ENCODE peak calls at places on chromosomes 12 and 14, in nine cellular contexts. I is mucosa of descending colon, Q is IMR-90, E is thyroid gland, T is fibroblast of pulmonary artery, R is psoas muscle, G is bronchial epithelial cell, U is retinal pigment epithelial cell, Z is Caco-2. X is an unnamed sample.
A peak's percentile ranks its signal among the peaks of the same experiment; 100 is the strongest.

GRCh38 chr12:103785243-103786031 is 55.6 kb downstream of the NT5DC3 start:
- DNase-seq in G (no peak), I (no peak), Q (no peak), R (no peak), Z (no peak), U (no peak), E (no peak), T (no peak), X (no peak)

GRCh38 chr14:78202976-78203375 is 32.8 kb downstream of the NRXN3 start:
- DNase-seq in G (peak; percentile 98), E (no peak), R (no peak), I (no peak), T (no peak), Z (no peak), U (no peak), Q (no peak), X (peak; percentile 93)

GRCh38 chr14:94161979-94162378 is 12.1 kb upstream of the PPP4R4 start:
- DNase-seq in Z (no peak), R (no peak), U (peak; percentile 22), G (no peak), E (no peak), Q (no peak), T (peak; percentile 26), I (no peak), X (no peak)

GRCh38 chr12:56487448-56488040 is 417 bp downstream of the GLS2 start:
- DNase-seq in T (peak; percentile 6), R (no peak), Z (peak; percentile 55), E (peak; percentile 71), Q (no peak), G (peak; percentile 17), U (no peak), I (peak; percentile 50), X (peak; percentile 39)

GRCh38 chr12:44154128-44154527 is 318.2 kb downstream of the TMEM117 start:
- DNase-seq in E (no peak), U (no peak), T (peak; percentile 31), R (no peak), Z (no peak), I (no peak), G (no peak), Q (peak; percentile 62), X (no peak)

GRCh38 chr12:58844161-58844560 is 76.1 kb downstream of the LRIG3 start:
- DNase-seq in Q (no peak), U (no peak), E (no peak), Z (no peak), I (no peak), T (no peak), G (peak; percentile 52), R (no peak), X (peak; percentile 33)

GRCh38 chr14:39229222-39229543 is 4.5 kb upstream of the MIA2 start:
- DNase-seq in I (no peak), Q (peak; percentile 7), G (peak; percentile 87), E (no peak), T (no peak), Z (no peak), U (no peak), R (no peak), X (peak; percentile 65)

GRCh38 chr14:100775831-100776591 is 49.3 kb downstream of the DLK1 start:
- DNase-seq in I (no peak), U (no peak), R (no peak), G (no peak), E (no peak), Q (peak; percentile 39), Z (no peak), T (no peak), X (no peak)

GRCh38 chr14:67556671-67557070 is 23.6 kb downstream of the PLEKHH1 start:
- DNase-seq in Q (no peak), R (no peak), Z (no peak), E (no peak), U (no peak), I (no peak), G (no peak), T (no peak), X (no peak)

GRCh38 chr14:67562025-67562775 is 29.1 kb downstream of the PLEKHH1 start:
- DNase-seq in R (no peak), Q (no peak), U (no peak), E (no peak), G (no peak), I (no peak), Z (no peak), T (no peak), X (no peak)

GRCh38 chr14:67557656-67558055 is 24.6 kb downstream of the PLEKHH1 start:
- DNase-seq in G (no peak), I (no peak), U (no peak), E (no peak), Z (no peak), Q (no peak), R (peak; percentile 36), T (no peak), X (no peak)

GRCh38 chr14:67557118-67557517 is 24.0 kb downstream of the PLEKHH1 start:
- DNase-seq in U (no peak), Z (peak; percentile 80), G (peak; percentile 40), R (peak; percentile 22), E (no peak), I (no peak), Q (peak; percentile 22), T (no peak), X (peak; percentile 36)

DNA sequence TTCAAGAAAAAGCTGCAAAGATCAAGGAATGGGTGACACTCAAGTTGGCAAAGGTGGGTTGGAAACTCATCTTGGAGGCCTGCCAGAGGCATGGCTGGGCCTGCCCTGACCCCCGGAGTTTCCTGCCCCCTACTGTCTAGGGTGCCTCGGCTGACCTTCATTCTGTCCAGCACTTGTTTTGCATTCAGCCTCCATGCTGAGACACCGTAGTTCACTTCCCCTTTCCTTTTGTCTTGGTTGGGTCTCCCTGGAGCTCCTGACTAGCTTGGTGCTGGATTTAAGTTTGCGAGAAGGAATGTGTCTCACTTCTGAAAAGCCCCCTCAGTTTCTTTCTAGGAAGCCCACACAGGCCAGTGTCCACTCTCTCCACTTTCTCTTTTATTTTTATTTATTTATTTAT is 26.5 kb downstream of the PLEKHH1 start:
- DNase-seq in G (no peak), I (no peak), U (no peak), Q (no peak), Z (no peak), T (no peak), E (no peak), R (no peak), X (no peak)
- TF ChIP-seq CTCF in G (no peak), I (no peak), U (no peak), Q (no peak), Z (no peak), T (no peak), E (no peak), R (no peak), X (no peak)

GRCh38 chr14:28771168-28771567 is 4.6 kb downstream of the FOXG1 start:
- DNase-seq in T (no peak), E (no peak), I (no peak), Z (no peak), U (no peak), G (no peak), R (no peak), Q (no peak), X (no peak)

GRCh38 chr14:28769358-28769757 is 2.8 kb downstream of the FOXG1 start:
- DNase-seq in U (no peak), E (no peak), G (no peak), T (no peak), R (no peak), Q (no peak), I (no peak), Z (no peak), X (no peak)

GRCh38 chr14:28770574-28770973 is 4.0 kb downstream of the FOXG1 start:
- DNase-seq in R (no peak), E (no peak), U (no peak), Z (no peak), I (no peak), T (no peak), G (no peak), Q (no peak), X (no peak)

GRCh38 chr14:28768549-28768870 is 1.9 kb downstream of the FOXG1 start:
- DNase-seq in Z (no peak), G (no peak), T (no peak), I (no peak), E (no peak), U (no peak), Q (no peak), R (no peak), X (no peak)

DNA sequence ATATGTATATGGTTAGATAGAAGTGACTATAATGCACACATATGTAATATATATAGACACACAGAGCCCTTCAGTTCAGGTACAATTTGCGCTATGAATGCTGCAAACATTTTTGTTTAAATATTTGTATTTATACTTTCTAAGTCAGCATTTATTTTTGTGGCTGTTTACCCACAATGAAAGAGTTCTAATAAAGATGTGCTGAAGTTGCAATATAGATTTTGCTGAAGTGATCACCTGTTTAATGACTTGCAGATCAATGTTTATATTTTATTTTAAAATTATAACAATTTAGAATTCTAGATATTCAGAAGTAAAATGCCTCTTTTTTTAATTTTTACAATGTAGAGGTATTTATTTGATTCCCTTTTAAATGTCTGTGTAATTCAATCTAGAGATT is 3.5 kb downstream of the FOXG1 start:
- DNase-seq in G (no peak), U (no peak), Z (no peak), I (no peak), R (no peak), E (no peak), Q (no peak), T (no peak), X (no peak)
- H3K4me3 ChIP-seq in G (no peak overlapping the region), U (no peak overlapping the region), Z (no peak overlapping the region), I (no peak overlapping the region), R (no peak overlapping the region), E (no peak overlapping the region), Q (no peak overlapping the region), T (no peak overlapping the region), X (no peak overlapping the region)

DNA sequence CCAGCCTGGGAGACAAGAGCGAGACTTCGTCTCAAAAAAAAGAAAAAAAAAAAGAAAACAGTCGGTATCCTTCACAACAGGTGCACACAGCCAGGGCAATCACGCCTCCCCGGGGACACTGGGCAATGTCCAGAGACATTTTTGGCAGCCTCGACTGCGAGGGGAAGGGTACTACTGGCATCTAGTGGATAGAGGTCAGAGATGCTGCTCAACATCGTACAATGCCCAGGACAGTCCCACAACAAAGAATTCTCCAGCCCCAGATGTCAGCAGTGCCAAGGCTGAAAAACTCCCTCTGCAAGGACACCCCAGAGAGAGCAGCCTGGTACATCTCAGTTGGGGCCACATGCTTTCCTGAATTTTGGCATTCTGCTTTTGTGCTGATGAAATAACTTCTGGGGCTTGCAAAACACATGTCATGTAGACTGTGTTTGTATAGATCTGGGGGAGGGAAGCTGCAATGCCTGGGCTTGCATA is 21.5 kb downstream of the ALDH2 start:
- DNase-seq in R (peak; percentile 82), G (no peak), Q (peak; percentile 55), E (peak; percentile 32), T (peak; percentile 86), Z (peak; percentile 57), I (no peak), U (no peak), X (no peak)
- TF ChIP-seq CTCF in R (peak; percentile 50), G (peak; percentile 29), Q (peak; percentile 44), E (peak; percentile 28), T (peak; percentile 50), Z (peak; percentile 68), I (no peak), U (no peak), X (peak; percentile 56)

GRCh38 chr12:30045171-30045570 is 261.4 kb upstream of the TMTC1 start:
- DNase-seq in U (no peak), T (no peak), I (no peak), Z (no peak), E (no peak), R (no peak), G (no peak), Q (no peak), X (no peak)

GRCh38 chr12:30043151-30043550 is 259.4 kb upstream of the TMTC1 start:
- DNase-seq in Q (no peak), Z (no peak), R (no peak), I (no peak), T (no peak), U (no peak), E (no peak), G (no peak), X (no peak)

GRCh38 chr12:30044206-30044605 is 260.5 kb upstream of the TMTC1 start:
- DNase-seq in I (no peak), Z (no peak), T (no peak), E (no peak), U (no peak), G (no peak), Q (no peak), R (no peak), X (no peak)

GRCh38 chr12:30047499-30048262 is 263.9 kb upstream of the TMTC1 start:
- DNase-seq in R (no peak), T (peak; percentile 62), Z (no peak), G (peak; percentile 15), U (peak; percentile 52), Q (peak; percentile 52), E (no peak), I (no peak), X (no peak)

DNA sequence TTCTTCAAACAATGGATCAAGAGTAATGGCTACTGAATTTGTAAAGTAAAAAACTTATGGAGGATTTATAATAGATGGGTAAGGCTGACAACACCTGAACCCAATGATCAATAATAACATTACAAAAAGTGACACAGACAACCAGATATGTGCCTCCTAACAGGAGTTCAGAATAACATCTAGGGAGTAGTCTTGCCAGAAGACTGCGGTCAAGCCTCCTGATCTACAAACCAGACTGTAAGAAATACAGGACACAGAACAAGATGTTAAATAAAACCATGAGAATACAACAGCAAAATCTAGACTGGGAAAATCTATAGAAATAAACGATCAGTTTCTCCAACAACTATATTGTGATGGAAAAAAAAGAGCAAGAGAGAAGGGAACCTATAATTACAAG is 262.6 kb upstream of the TMTC1 start:
- DNase-seq in E (no peak), I (no peak), Z (no peak), Q (no peak), U (no peak), R (no peak), G (no peak), T (no peak), X (no peak)
- H3K4me3 ChIP-seq in E (no peak overlapping the region), I (no peak overlapping the region), Z (no peak overlapping the region), Q (no peak overlapping the region), U (no peak overlapping the region), R (no peak overlapping the region), G (no peak overlapping the region), T (no peak overlapping the region), X (no peak overlapping the region)

X was measured in epithelial cell of esophagus.